ENCODE peak calls at places on chromosomes 2 and 18, in eight cellular contexts. S is neural progenitor cell; Z is naive thymus-derived CD4-positive, alpha-beta T cell; V is CD8-positive, alpha-beta memory T cell; N is aorta; E is sigmoid colon; O is GM23338; K is gastrocnemius medialis. Q is an unnamed sample. For H3K4me1, H3K36me3 and H3K27me3, the result is how much of the 10 kb centered on the place peaks cover.

GRCh38 chr18:48502906-48503305 is 35.9 kb upstream of the CTIF start:
- DNase-seq in S (no peak), Z (no peak), V (no peak), N (no peak), E (no peak), O (no peak), K (no peak), Q (no peak)

GRCh38 chr2:70947556-70948184 is 12.0 kb downstream of the ATP6V1B1 start:
- DNase-seq in S (no peak), Z (no peak), V (no peak), N (peak), E (peak), O (no peak), K (no peak), Q (no peak)

GRCh38 chr2:26061539-26061938 is 27.7 kb downstream of the RAB10 start:
- DNase-seq in S (no peak), Z (no peak), V (no peak), N (no peak), E (no peak), O (no peak), K (no peak), Q (no peak)

GRCh38 chr18:79855147-79855910 is 57.6 kb downstream of the KCNG2 start:
- DNase-seq in S (no peak), Z (no peak), V (no peak), N (peak), E (no peak), O (no peak), K (no peak), Q (no peak)

GRCh38 chr2:127479219-127479825 is 47.0 kb downstream of the IWS1 start:
- DNase-seq in S (peak), Z (peak), V (no peak), N (no peak), E (no peak), O (peak), K (no peak), Q (peak)

GRCh38 chr18:46352520-46353250 is 248.5 kb downstream of the HAUS1 start:
- DNase-seq in S (no peak), Z (no peak), V (no peak), N (no peak), E (peak), O (no peak), K (no peak), Q (no peak)

GRCh38 chr2:39696072-39696471 is 30.4 kb downstream of the TMEM178A start:
- DNase-seq in S (no peak), Z (no peak), V (no peak), N (no peak), E (no peak), O (peak), K (peak), Q (peak)

GRCh38 chr2:71897836-71898235 is 249.8 kb downstream of the CYP26B1 start:
- DNase-seq in S (no peak), Z (no peak), V (no peak), N (no peak), E (no peak), O (no peak), K (no peak), Q (no peak)

GRCh38 chr2:21451418-21451817 is 327.6 kb downstream of the TDRD15 start:
- DNase-seq in S (no peak), Z (no peak), V (no peak), N (no peak), E (no peak), O (no peak), K (no peak), Q (no peak)

GRCh38 chr2:207766697-207767460 is 2.8 kb downstream of the FZD5 start:
- DNase-seq in S (peak), Z (no peak), V (no peak), N (no peak), E (no peak), O (peak), K (no peak), Q (no peak)

GRCh38 chr2:106085441-106085911 is 108.6 kb downstream of the UXS1 start:
- DNase-seq in S (peak), Z (peak), V (no peak), N (no peak), E (no peak), O (peak), K (no peak), Q (no peak)

GRCh38 chr2:181973379-181973778 is 12.3 kb upstream of the PPP1R1C start:
- DNase-seq in S (no peak), Z (no peak), V (no peak), N (no peak), E (no peak), O (no peak), K (no peak), Q (no peak)

GRCh38 chr2:192067631-192068030 is 127.1 kb downstream of the TMEFF2 start:
- DNase-seq in S (no peak), Z (no peak), V (no peak), N (no peak), E (no peak), O (no peak), K (no peak), Q (no peak)

GRCh38 chr2:26314243-26314642 is 31.7 kb upstream of the SELENOI start:
- DNase-seq in S (peak), Z (no peak), V (no peak), N (no peak), E (no peak), O (peak), K (no peak), Q (no peak)

GRCh38 chr2:207729465-207729998 is 18.1 kb downstream of the CCNYL1 start:
- DNase-seq in S (no peak), Z (no peak), V (no peak), N (no peak), E (no peak), O (peak), K (no peak), Q (no peak)

GRCh38 chr2:232203166-232203891 is 175.2 kb upstream of the ALPP start:
- DNase-seq in S (no peak), Z (no peak), V (no peak), N (no peak), E (no peak), O (no peak), K (no peak), Q (no peak)

GRCh38 chr2:234879671-234880455 is 72.0 kb upstream of the SH3BP4 start:
- DNase-seq in S (no peak), Z (no peak), V (no peak), N (no peak), E (no peak), O (no peak), K (no peak), Q (peak)

GRCh38 chr2:134728163-134728562 is 9.4 kb upstream of the TMEM163 start:
- DNase-seq in S (no peak), Z (no peak), V (no peak), N (no peak), E (no peak), O (no peak), K (no peak), Q (no peak)

GRCh38 chr18:33578371-33579146 is 540 bp downstream of the ASXL3 start:
- DNase-seq in S (peak), Z (no peak), V (no peak), N (peak), E (peak), O (peak), K (no peak), Q (no peak)

GRCh38 chr2:35199298-35199697 is 1156.3 kb upstream of the CRIM1 start:
- DNase-seq in S (no peak), Z (no peak), V (no peak), N (no peak), E (no peak), O (peak), K (no peak), Q (no peak)

GRCh38 chr2:119982506-119982905 is 30.4 kb upstream of the EPB41L5 start:
- DNase-seq in S (no peak), Z (no peak), V (no peak), N (no peak), E (no peak), O (no peak), K (no peak), Q (no peak)

GRCh38 chr2:100983201-100983600 is 18.9 kb upstream of the RPL31 start:
- DNase-seq in S (no peak), Z (no peak), V (no peak), N (peak), E (peak), O (no peak), K (no peak), Q (no peak)

GRCh38 chr2:127408807-127409099 is 9.5 kb upstream of the PROC start:
- DNase-seq in S (peak), Z (no peak), V (no peak), N (no peak), E (no peak), O (no peak), K (no peak), Q (no peak)

GRCh38 chr2:60549250-60550150 is 4.0 kb downstream of the BCL11A start:
- DNase-seq in S (peak), Z (peak), V (no peak), N (no peak), E (peak), O (peak), K (no peak), Q (peak)

GRCh38 chr18:23515911-23516546 is 12.7 kb downstream of the RMC1 start:
- DNase-seq in S (peak), Z (peak), V (peak), N (peak), E (peak), O (peak), K (peak), Q (peak)

GRCh38 chr18:49183921-49184320 is 233.2 kb upstream of the SMAD7 start:
- DNase-seq in S (peak), Z (no peak), V (no peak), N (no peak), E (no peak), O (no peak), K (no peak), Q (no peak)

GRCh38 chr2:241228860-241229516 is 40.5 kb downstream of the ANO7 start:
- DNase-seq in S (no peak), Z (no peak), V (no peak), N (peak), E (no peak), O (no peak), K (no peak), Q (no peak)

GRCh38 chr2:84314901-84315330 is 144.2 kb downstream of the SUCLG1 start:
- DNase-seq in S (peak), Z (peak), V (peak), N (peak), E (peak), O (peak), K (peak), Q (peak)

GRCh38 chr2:224222320-224222719 is 179.6 kb downstream of the FAM124B start:
- DNase-seq in S (no peak), Z (no peak), V (no peak), N (no peak), E (no peak), O (peak), K (no peak), Q (no peak)

GRCh38 chr2:41836944-41837343 is 210.9 kb upstream of the PKDCC start:
- DNase-seq in S (peak), Z (peak), V (peak), N (no peak), E (no peak), O (peak), K (no peak), Q (peak)

GRCh38 chr2:68234405-68234804 is 17.9 kb downstream of the PPP3R1 start:
- DNase-seq in S (no peak), Z (no peak), V (no peak), N (no peak), E (no peak), O (no peak), K (no peak), Q (no peak)

GRCh38 chr2:68236876-68237275 is 15.5 kb downstream of the PPP3R1 start:
- DNase-seq in S (no peak), Z (no peak), V (no peak), N (no peak), E (no peak), O (no peak), K (no peak), Q (no peak)

GRCh38 chr2:68237404-68237803 is 14.9 kb downstream of the PPP3R1 start:
- DNase-seq in S (no peak), Z (no peak), V (no peak), N (no peak), E (no peak), O (no peak), K (no peak), Q (no peak)

GRCh38 chr2:68235090-68235489 is 17.2 kb downstream of the PPP3R1 start:
- DNase-seq in S (no peak), Z (no peak), V (no peak), N (no peak), E (no peak), O (no peak), K (no peak), Q (no peak)

DNA sequence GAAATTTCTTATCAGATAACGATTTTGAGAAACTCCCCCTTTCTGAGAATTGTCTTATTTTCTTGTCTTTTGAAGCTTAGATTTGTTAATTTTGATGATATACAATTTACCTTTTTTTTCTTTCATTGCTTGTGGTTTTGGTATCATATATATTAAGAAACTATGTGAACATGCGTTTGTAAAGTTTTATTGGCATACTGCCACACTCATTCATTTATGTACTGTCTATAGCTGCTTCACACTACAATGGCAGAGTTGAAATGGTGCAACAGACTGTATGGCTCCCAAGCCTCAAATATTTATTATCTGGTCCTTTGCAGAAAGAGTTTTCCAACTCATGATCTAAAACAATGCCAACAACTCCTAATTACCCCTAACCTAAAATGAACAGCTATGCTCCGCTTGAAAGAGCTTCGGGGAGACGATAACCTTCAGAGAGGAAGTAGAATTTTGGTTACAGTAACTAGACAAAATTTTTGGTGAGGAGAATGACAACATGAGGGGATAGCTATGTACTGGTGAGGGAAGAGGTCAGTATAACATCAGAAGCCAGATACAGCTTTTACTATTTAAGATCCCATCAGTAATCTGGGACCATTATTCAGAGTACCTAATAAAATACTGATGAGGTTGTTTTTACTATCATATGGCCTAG is 16.1 kb downstream of the PPP3R1 start:
- DNase-seq in S (no peak), Z (no peak), V (no peak), N (no peak), E (no peak), O (no peak), K (no peak), Q (no peak)
- H3K4me1 ChIP-seq in S (under half), Z (half or more), V (half or more), N (under half), E (half or more), O (half or more), K (half or more), Q (under half)

DNA sequence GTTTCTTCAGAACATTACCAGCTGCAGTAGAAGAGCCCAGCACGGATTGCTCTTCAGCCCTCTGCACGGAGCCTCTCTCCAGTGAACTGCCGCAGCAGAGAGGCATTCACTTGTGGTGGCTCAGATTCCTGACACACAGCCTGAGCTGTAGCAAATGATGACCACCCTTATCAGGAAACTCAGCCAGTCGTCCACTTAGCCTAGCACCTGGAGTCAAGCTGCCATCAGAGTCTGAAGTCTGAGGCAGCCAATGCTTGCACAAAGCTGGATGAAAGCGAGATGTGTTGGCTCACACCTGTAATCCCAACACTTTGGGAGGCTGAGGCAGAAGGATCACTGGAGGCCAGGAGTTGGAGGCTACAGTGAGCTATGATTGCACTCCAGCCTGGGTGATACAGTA is 11.7 kb upstream of the SAG start:
- DNase-seq in S (no peak), Z (no peak), V (no peak), N (no peak), E (no peak), O (no peak), K (no peak), Q (no peak)
- H3K36me3 ChIP-seq in S (under half), Z (half or more), V (under half), N (under half), E (under half), O (under half), K (half or more), Q (under half)

GRCh38 chr2:238847432-238847801 is 468 bp upstream of the TWIST2 start:
- DNase-seq in S (no peak), Z (no peak), V (no peak), N (peak), E (peak), O (peak), K (no peak), Q (no peak)

GRCh38 chr2:238845583-238846480 is 2.1 kb upstream of the TWIST2 start:
- DNase-seq in S (no peak), Z (no peak), V (no peak), N (no peak), E (no peak), O (peak), K (no peak), Q (no peak)

GRCh38 chr2:238846503-238847431 is 1.1 kb upstream of the TWIST2 start:
- DNase-seq in S (peak), Z (no peak), V (no peak), N (peak), E (peak), O (peak), K (no peak), Q (no peak)

GRCh38 chr2:238841542-238842181 is 6.2 kb upstream of the TWIST2 start:
- DNase-seq in S (no peak), Z (no peak), V (no peak), N (no peak), E (no peak), O (no peak), K (no peak), Q (no peak)

GRCh38 chr2:238843476-238843875 is 4.4 kb upstream of the TWIST2 start:
- DNase-seq in S (no peak), Z (no peak), V (no peak), N (no peak), E (no peak), O (no peak), K (no peak), Q (no peak)
- H3K27me3 ChIP-seq in S (half or more), Z (under half), V (under half), N (under half), E (under half), O (half or more), K (under half), Q (under half)

GRCh38 chr18:21049306-21049705 is 62.3 kb downstream of the ROCK1 start:
- DNase-seq in S (no peak), Z (no peak), V (no peak), N (no peak), E (no peak), O (no peak), K (no peak), Q (no peak)
- H3K4me1 ChIP-seq in S (under half), Z (under half), V (under half), N (under half), E (under half), O (under half), K (under half), Q (under half)

DNA sequence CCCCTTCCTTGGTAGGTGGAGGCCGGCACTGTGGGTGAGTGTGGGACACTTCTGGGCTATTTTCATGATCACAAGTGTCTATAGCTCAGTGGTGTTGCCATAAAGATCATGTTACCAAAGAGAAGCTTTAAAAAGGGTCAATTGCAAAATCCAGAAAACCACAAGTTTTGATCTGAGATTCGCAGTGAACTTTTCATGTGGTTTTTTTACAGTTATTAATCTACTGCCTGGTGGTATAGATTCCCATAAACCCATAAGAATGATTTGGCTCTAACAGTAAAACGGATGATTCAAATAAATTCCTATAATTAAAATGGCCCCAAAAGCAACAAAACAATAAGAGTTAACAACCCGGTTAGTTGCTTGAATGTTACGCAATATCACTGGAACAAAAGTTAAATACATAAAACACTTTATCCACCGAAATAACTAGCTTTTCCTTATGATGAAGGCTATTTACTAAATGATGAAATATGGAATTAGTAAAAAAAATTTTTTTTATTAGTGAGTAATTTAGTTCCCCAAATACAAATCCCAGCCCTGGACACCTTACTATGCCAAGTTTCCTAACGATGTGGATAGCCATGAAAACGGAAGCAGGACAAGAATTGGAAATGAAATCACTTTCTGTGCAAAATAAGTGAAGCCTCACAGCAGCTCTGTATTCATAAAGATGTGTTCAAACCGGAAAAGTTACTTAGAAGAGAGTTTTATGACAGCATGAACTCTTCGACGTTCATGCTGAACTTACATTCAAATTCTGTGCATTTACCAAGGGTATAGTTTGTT is 95.7 kb upstream of the THOC1 start:
- DNase-seq in S (no peak), Z (no peak), V (no peak), N (no peak), E (no peak), O (no peak), K (no peak), Q (peak)
- H3K36me3 ChIP-seq in S (under half), Z (under half), V (under half), N (under half), E (under half), O (under half), K (under half), Q (under half)

GRCh38 chr2:145383961-145384360 is 864.0 kb upstream of the ZEB2 start:
- DNase-seq in S (no peak), Z (no peak), V (no peak), N (no peak), E (no peak), O (no peak), K (no peak), Q (no peak)

GRCh38 chr2:145379934-145380333 is 860.0 kb upstream of the ZEB2 start:
- DNase-seq in S (no peak), Z (no peak), V (no peak), N (no peak), E (no peak), O (no peak), K (no peak), Q (peak)

DNA sequence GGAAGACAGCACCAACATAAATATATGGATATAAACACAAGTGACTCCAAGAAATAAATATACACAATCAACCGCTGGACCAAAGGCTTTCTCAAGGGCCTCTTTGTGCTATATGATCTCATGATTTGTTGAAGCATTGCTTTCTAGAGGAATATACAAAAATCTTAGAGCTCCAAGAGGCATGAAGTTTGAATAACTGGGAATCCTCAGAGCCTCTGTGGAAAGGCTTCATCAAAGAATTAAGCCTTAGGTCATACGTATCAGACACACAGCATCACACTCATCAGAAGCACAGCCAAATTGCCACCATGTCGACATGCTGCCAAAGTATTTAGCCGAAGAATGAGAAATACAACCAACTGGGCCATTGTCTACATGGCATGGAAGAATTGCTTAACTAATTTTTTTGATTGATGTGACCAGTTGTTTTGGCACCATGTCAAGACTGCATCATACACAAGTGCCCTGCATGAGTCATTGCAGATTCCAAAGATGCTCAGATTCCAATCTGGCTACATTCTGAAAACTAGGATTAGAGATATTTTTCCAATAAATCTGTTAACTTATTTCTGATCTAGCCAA is 860.6 kb upstream of the ZEB2 start:
- DNase-seq in S (no peak), Z (no peak), V (no peak), N (no peak), E (no peak), O (no peak), K (no peak), Q (peak)
- H3K27me3 ChIP-seq in S (under half), Z (under half), V (under half), N (under half), E (under half), O (under half), K (under half), Q (under half)

Q was measured in SJCRH30.